ENCODE peak calls at places on chromosome 1, in ten cellular contexts. T is bronchial epithelial cell, Z is WERI-Rb-1, N is lung, L is tibial artery, Y is esophagus muscularis mucosa, X is AG04450, R is fibroblast of lung, D is gastrocnemius medialis, J is stomach. W is an unnamed sample. For H3K27me3, the result is how much of the 10 kb centered on the place peaks cover.

GRCh38 chr1:167171286-167171929 is 49.3 kb upstream of the POU2F1 start:
- DNase-seq in T (peak), Z (no peak), N (no peak), L (no peak), Y (no peak), X (no peak), R (peak), D (no peak), J (no peak), W (peak)

GRCh38 chr1:158390342-158390741 is 8.9 kb downstream of the OR10T2 start:
- DNase-seq in T (no peak), Z (no peak), N (no peak), L (no peak), Y (no peak), X (no peak), R (no peak), D (no peak), J (no peak), W (no peak)

GRCh38 chr1:12811409-12811784 is 19.8 kb downstream of the PRAMEF11 start:
- DNase-seq in T (peak), Z (no peak), N (no peak), L (no peak), Y (no peak), X (no peak), R (no peak), D (no peak), J (no peak), W (no peak)

GRCh38 chr1:151936653-151937052 is 27.3 kb upstream of the THEM4 start:
- DNase-seq in T (no peak), Z (no peak), N (no peak), L (no peak), Y (peak), X (no peak), R (no peak), D (no peak), J (no peak), W (no peak)

GRCh38 chr1:15802234-15802965 is 5.0 kb downstream of the UQCRHL start:
- DNase-seq in T (no peak), Z (no peak), N (no peak), L (no peak), Y (no peak), X (no peak), R (peak), D (no peak), J (no peak), W (no peak)

GRCh38 chr1:98674075-98674781 is 12.7 kb downstream of the SNX7 start:
- DNase-seq in T (peak), Z (no peak), N (no peak), L (no peak), Y (no peak), X (no peak), R (peak), D (no peak), J (no peak), W (no peak)

GRCh38 chr1:37478890-37479254 is 4.5 kb downstream of the ZC3H12A start:
- DNase-seq in T (peak), Z (no peak), N (no peak), L (no peak), Y (no peak), X (no peak), R (peak), D (no peak), J (no peak), W (no peak)

GRCh38 chr1:245742891-245743290 is 588.1 kb downstream of the KIF26B start:
- DNase-seq in T (no peak), Z (no peak), N (no peak), L (no peak), Y (no peak), X (no peak), R (peak), D (no peak), J (no peak), W (peak)

GRCh38 chr1:233299450-233299849 is 3.9 kb upstream of the PCNX2 start:
- DNase-seq in T (no peak), Z (no peak), N (no peak), L (no peak), Y (no peak), X (no peak), R (no peak), D (no peak), J (no peak), W (no peak)

GRCh38 chr1:20058531-20058930 is 11.5 kb upstream of the PLA2G5 start:
- DNase-seq in T (peak), Z (no peak), N (peak), L (no peak), Y (peak), X (peak), R (peak), D (no peak), J (no peak), W (peak)

DNA sequence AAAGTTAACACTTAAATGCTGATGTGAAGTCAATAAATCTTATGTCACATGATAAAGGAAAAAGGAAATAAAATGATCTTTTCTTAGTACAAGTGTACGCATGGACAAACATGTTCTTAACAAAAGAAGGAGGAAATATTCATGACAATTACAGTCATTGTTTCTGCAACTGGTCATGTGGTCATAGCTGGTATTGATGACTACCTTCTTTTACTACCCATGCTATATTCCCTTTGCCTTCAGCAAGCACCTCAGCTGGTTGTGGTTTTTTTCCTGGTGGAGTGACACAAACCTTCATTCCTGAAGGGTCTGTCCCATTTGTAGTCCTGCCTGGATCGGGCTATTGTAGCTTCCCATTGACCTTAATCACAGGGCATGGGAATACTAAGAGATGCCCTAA is 23.4 kb upstream of the TSHB start:
- DNase-seq in T (peak), Z (no peak), N (no peak), L (no peak), Y (no peak), X (no peak), R (no peak), D (no peak), J (no peak), W (no peak)
- TF ChIP-seq CTCF in T (no peak), Z (no peak), N (no peak), L (no peak), Y (no peak), X (no peak), R (no peak), D (no peak), J (no peak), W (no peak)

DNA sequence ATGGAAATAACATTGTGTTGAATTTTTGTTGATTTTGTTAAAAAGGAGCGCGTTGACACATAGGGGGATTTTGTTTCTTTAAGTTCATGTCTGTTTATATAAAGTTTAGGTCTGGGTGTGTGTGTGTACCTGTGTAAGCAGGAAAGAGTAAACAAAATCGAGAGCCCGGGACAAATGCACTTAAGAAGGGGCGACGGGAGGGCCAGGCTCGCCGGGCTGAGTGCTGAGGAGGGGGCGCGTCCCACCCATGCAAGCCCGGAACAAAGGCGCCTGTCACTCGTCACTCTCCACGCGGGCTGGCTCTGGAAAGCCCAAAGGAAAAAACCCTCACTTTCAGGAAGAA is 28.8 kb upstream of the TRIM17 start:
- DNase-seq in T (no peak), Z (no peak), N (no peak), L (no peak), Y (no peak), X (no peak), R (no peak), D (no peak), J (no peak), W (no peak)
- H3K4me3 ChIP-seq in T (peak), Z (no peak), N (no peak), L (no peak), Y (peak), X (peak), R (peak), D (peak), J (peak), W (peak)

GRCh38 chr1:23354260-23354659 is 10.2 kb upstream of the HNRNPR start:
- DNase-seq in T (no peak), Z (no peak), N (no peak), L (no peak), Y (no peak), X (no peak), R (no peak), D (no peak), J (no peak), W (no peak)

GRCh38 chr1:23357112-23357908 is 12.3 kb downstream of the ZNF436 start:
- DNase-seq in T (no peak), Z (no peak), N (no peak), L (no peak), Y (no peak), X (no peak), R (no peak), D (no peak), J (no peak), W (no peak)

GRCh38 chr1:23356451-23356850 is 12.4 kb upstream of the HNRNPR start:
- DNase-seq in T (no peak), Z (no peak), N (no peak), L (no peak), Y (no peak), X (no peak), R (no peak), D (no peak), J (no peak), W (no peak)

GRCh38 chr1:23352096-23352695 is 8.1 kb upstream of the HNRNPR start:
- DNase-seq in T (no peak), Z (peak), N (no peak), L (no peak), Y (no peak), X (no peak), R (no peak), D (no peak), J (no peak), W (no peak)
- H3K27me3 ChIP-seq in T (under half), Z (under half), N (under half), L (under half), Y (under half), X (under half), R (under half), D (under half), J (under half), W (under half)

GRCh38 chr1:160428053-160428452 is 27.7 kb downstream of the VANGL2 start:
- DNase-seq in T (no peak), Z (no peak), N (no peak), L (no peak), Y (no peak), X (no peak), R (peak), D (no peak), J (no peak), W (no peak)
- TF ChIP-seq CTCF in T (no peak), Z (no peak), N (no peak), L (no peak), Y (no peak), X (no peak), R (no peak), D (no peak), J (no peak), W (no peak)

GRCh38 chr1:23561813-23562100 is 2.5 kb upstream of the ID3 start:
- DNase-seq in T (no peak), Z (no peak), N (no peak), L (no peak), Y (no peak), X (no peak), R (peak), D (no peak), J (no peak), W (no peak)
- H3K4me3 ChIP-seq in T (no peak), Z (no peak), N (no peak), L (peak), Y (peak), X (no peak), R (peak), D (peak), J (peak), W (no peak)

DNA sequence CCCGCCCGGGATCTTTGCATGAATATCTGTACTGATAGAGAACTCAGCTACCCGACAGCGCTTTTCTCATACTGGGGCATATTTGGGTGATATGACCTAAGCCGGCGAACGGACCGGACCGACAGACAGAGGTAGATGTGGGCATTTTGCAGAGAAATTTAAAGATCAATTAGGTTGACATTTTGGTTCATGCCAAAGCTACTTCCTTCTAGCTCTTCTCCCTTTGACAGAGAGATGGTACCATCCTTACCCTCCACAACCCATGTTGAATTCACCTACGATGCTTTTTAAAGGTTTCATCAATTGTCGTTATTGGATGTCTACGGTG is 459 bp downstream of the ARV1 start:
- DNase-seq in T (no peak), Z (no peak), N (no peak), L (no peak), Y (no peak), X (no peak), R (no peak), D (no peak), J (no peak), W (no peak)
- H3K27me3 ChIP-seq in T (under half), Z (under half), N (under half), L (under half), Y (under half), X (under half), R (under half), D (under half), J (under half), W (under half)

DNA sequence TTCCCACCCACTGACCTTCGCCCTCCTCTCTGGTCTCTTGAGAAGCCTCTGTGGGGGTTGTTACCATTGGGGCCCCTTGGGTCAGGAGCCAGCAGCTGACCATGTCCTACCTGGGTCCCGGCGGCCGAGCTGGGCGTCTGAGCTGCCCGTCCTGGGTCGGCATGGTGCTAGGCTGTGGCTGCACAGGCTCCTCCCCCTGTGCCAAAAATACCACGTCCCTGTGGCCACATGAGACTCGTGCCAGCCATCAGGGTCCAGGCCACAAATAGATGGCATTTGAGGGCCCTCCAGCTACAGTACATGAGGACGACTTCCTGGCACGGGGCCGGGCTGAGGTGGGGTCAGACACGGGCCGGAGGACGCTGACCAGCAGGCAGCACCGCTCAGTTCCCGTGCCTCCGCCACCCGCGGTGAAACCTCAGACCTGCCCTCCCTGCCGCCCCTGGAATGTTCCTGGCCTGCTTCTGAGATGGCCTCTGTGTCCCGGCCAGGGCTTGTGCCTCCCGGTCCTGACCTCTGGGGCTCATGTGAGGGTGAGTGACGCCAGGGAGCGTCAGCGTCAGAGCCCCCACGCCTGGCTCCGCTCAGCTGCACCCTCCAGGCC is at the start of gene PERM1:
- DNase-seq in T (no peak), Z (no peak), N (no peak), L (no peak), Y (no peak), X (no peak), R (no peak), D (peak), J (no peak), W (no peak)
- TF ChIP-seq CTCF in T (no peak), Z (no peak), N (no peak), L (no peak), Y (no peak), X (no peak), R (no peak), D (no peak), J (no peak), W (no peak)

W was measured in kidney epithelial cell.